ENCODE peak calls at places on chromosomes 6 and 20, in five cellular contexts. J is A549, H is stomach, T is upper lobe of left lung, Q is suprapubic skin. X is an unnamed sample.

GRCh38 chr6:2296781-2297180 is 51.4 kb upstream of the GMDS start:
- DNase-seq in J (no peak), H (no peak), T (no peak), Q (no peak), X (no peak)

GRCh38 chr6:35392111-35392702 is 49.8 kb downstream of the PPARD start:
- DNase-seq in J (no peak), H (peak), T (peak), Q (peak), X (no peak)

GRCh38 chr6:8707956-8708772 is 272.8 kb upstream of the SLC35B3 start:
- DNase-seq in J (peak), H (peak), T (no peak), Q (no peak), X (no peak)

GRCh38 chr20:11919046-11919445 is 1.4 kb downstream of the BTBD3 start:
- DNase-seq in J (no peak), H (peak), T (no peak), Q (no peak), X (no peak)

GRCh38 chr6:163731215-163732013 is 316.9 kb downstream of the QKI start:
- DNase-seq in J (no peak), H (no peak), T (no peak), Q (peak), X (peak)

GRCh38 chr6:132715204-132715603 is 1.3 kb upstream of the VNN1 start:
- DNase-seq in J (peak), H (peak), T (no peak), Q (no peak), X (no peak)

GRCh38 chr20:2835331-2835796 is 5.1 kb downstream of the PCED1A start:
- DNase-seq in J (no peak), H (no peak), T (peak), Q (peak), X (no peak)

GRCh38 chr6:35152067-35152707 is 11.0 kb upstream of the TCP11 start:
- DNase-seq in J (peak), H (no peak), T (no peak), Q (no peak), X (no peak)

GRCh38 chr20:44702776-44703175 is 12.4 kb upstream of the CCN5 start:
- DNase-seq in J (no peak), H (peak), T (peak), Q (peak), X (peak)

GRCh38 chr20:37576911-37577310 is 49.2 kb upstream of the BLCAP start:
- DNase-seq in J (no peak), H (no peak), T (no peak), Q (no peak), X (peak)

GRCh38 chr6:86535141-86535540 is 402.2 kb upstream of the HTR1E start:
- DNase-seq in J (no peak), H (no peak), T (no peak), Q (no peak), X (no peak)

GRCh38 chr20:13342469-13343242 is 121.6 kb downstream of the ISM1 start:
- DNase-seq in J (no peak), H (no peak), T (peak), Q (peak), X (no peak)

GRCh38 chr6:26159417-26160273 is 72.4 kb downstream of the HFE start:
- DNase-seq in J (peak), H (no peak), T (no peak), Q (no peak), X (no peak)

GRCh38 chr20:2693286-2693995 is 861 bp downstream of the EBF4 start:
- DNase-seq in J (peak), H (peak), T (peak), Q (peak), X (peak)

GRCh38 chr6:99614430-99615161 is 8.0 kb downstream of the PRDM13 start:
- DNase-seq in J (peak), H (no peak), T (peak), Q (no peak), X (no peak)

GRCh38 chr20:23161968-23162696 is 76.0 kb upstream of the CD93 start:
- DNase-seq in J (peak), H (peak), T (peak), Q (peak), X (peak)

GRCh38 chr6:56482525-56482924 is 160.2 kb downstream of the DST start:
- DNase-seq in J (no peak), H (peak), T (no peak), Q (no peak), X (no peak)

DNA sequence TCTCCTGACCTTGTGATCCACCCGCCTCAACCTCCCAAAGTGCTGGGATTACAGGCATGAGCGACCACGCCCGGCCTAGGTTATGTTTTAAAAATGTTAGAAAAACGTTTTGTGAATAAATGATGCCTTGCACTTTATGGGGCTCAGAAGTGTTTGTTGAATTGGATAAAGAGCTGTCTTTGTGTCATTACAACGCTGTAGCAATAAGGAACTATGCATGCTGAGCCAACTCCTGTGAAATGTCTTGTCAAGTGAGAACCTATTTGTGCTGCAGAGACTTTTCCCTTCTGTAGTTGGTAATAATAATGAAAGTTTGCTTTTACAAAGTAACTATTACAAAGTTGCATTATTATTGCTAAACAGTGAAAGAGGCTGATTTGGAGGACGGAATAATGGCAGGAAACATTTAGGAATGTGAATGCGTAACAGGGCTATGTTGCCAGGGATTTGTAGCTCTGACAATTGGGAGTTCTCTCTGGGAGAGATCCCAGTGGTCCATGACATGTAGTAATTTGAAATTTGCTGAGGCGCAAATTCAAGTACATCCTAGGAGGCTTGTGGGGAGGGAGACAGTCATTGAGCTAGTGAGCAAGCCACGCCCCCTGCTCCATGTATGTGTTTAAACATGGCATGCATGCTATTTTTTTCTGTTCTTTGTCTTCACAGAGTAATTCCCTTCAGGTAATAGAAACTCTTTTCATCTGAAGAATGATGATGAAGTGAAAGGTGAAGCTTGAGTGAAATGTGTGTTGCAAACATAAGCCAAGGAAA is 16.8 kb upstream of the BICRAL start:
- DNase-seq in J (no peak), H (no peak), T (no peak), Q (no peak), X (no peak)
- H3K27ac ChIP-seq in J (no peak), H (no peak), T (no peak), Q (no peak), X (no peak)

GRCh38 chr6:37459981-37460800 is 27.2 kb downstream of the CMTR1 start:
- DNase-seq in J (no peak), H (no peak), T (no peak), Q (no peak), X (no peak)
- TF ChIP-seq EP300 in J (no peak), H (no peak), T (no peak), Q (no peak), X (no peak)

DNA sequence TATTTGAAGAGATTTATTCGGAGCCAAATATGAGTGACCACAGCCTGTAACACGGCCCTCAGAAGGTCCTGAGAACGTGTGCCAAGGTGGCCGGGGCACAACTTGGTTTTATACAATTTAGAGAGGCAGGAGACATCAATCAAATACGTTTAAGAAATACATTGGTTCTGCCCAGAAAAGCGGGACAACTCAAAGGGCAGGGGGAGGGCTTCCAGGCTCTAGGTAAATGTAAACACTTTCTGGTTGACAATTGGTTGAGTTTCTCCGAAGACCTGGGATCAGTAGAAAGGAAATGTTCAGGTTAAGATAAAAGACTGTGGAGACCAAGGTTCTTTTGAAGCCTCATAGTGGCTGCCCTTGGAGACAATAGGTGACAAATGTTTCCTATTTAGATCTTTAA is 18.9 kb upstream of the KIF25 start:
- DNase-seq in J (no peak), H (no peak), T (no peak), Q (no peak), X (no peak)
- H3K27ac ChIP-seq in J (no peak), H (no peak), T (no peak), Q (no peak), X (no peak)

GRCh38 chr6:31686483-31686882 is 5.6 kb upstream of the LY6G5C start:
- DNase-seq in J (no peak), H (no peak), T (no peak), Q (no peak), X (no peak)
- TF ChIP-seq EP300 in J (no peak), H (no peak), T (no peak), Q (no peak), X (no peak)

DNA sequence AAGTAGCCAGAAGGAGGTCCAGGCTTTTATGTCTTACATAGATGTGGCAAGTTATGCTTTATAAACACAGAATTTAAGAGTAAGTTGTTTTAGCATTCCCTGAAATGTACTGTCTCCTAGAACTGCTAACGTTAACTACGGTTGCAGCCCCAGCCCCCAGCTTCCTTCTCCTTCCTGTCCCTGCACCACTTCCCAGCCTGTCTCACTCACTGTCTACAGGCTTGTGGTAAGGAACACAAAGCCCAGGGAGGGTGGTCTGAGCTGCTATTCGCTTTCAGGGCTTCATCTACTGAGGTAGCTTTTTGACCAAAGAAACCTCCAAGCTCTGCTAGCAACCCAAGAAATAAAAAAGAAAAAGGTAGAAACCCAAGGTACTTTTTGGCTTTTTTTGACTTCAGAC is 35.9 kb downstream of the PCSK2 start:
- DNase-seq in J (no peak), H (no peak), T (no peak), Q (no peak), X (no peak)
- H3K27ac ChIP-seq in J (no peak), H (no peak), T (no peak), Q (no peak), X (no peak)